ENCODE peak calls at places on chromosome 22, in seven cellular contexts. K is IMR-90, L is spleen, B is GM12878, Y is lower leg skin, I is adrenal gland, R is HCT116. M is an unnamed sample.

GRCh38 chr22:37675930-37676571 is 615 bp downstream of the LGALS1 start:
- DNase-seq in K (no peak), L (no peak), B (no peak), Y (no peak), I (peak; percentile 78), R (no peak), M (no peak)

GRCh38 chr22:39297490-39298193 is 21.8 kb downstream of the RPL3 start:
- DNase-seq in K (no peak), L (no peak), B (no peak), Y (no peak), I (no peak), R (no peak), M (no peak)

GRCh38 chr22:44883011-44883421 is 126.8 kb downstream of the PHF21B start:
- DNase-seq in K (no peak), L (peak; percentile 41), B (no peak), Y (no peak), I (no peak), R (no peak), M (no peak)

GRCh38 chr22:46008291-46008690 is 31.3 kb upstream of the WNT7B start:
- DNase-seq in K (no peak), L (no peak), B (no peak), Y (no peak), I (no peak), R (no peak), M (no peak)

GRCh38 chr22:40419718-40420117 is 49.3 kb downstream of the SGSM3 start:
- DNase-seq in K (no peak), L (peak; percentile 62), B (no peak), Y (no peak), I (no peak), R (no peak), M (no peak)

GRCh38 chr22:36773935-36774334 is 2.0 kb downstream of the IFT27 start:
- DNase-seq in K (peak; percentile 49), L (no peak), B (no peak), Y (no peak), I (no peak), R (no peak), M (peak; percentile 40)

GRCh38 chr22:39739338-39740027 is 154.1 kb downstream of the ENTHD1 start:
- DNase-seq in K (peak; percentile 3), L (no peak), B (no peak), Y (no peak), I (no peak), R (no peak), M (no peak)

GRCh38 chr22:45969414-45969799 is 7.6 kb downstream of the WNT7B start:
- DNase-seq in K (no peak), L (no peak), B (no peak), Y (no peak), I (no peak), R (no peak), M (no peak)

GRCh38 chr22:42074153-42074750 is at the start of gene PHETA2:
- DNase-seq in K (peak; percentile 25), L (peak; percentile 87), B (no peak), Y (no peak), I (peak; percentile 37), R (no peak), M (peak; percentile 70)

GRCh38 chr22:35950262-35950661 is 78.4 kb downstream of the RBFOX2 start:
- DNase-seq in K (no peak), L (no peak), B (no peak), Y (no peak), I (no peak), R (no peak), M (no peak)

GRCh38 chr22:47352920-47353700 is 590.7 kb downstream of the TBC1D22A start:
- DNase-seq in K (no peak), L (peak; percentile 48), B (no peak), Y (peak; percentile 8), I (no peak), R (no peak), M (no peak)

GRCh38 chr22:46758867-46759290 is 3.6 kb upstream of the TBC1D22A start:
- DNase-seq in K (peak; percentile 63), L (peak; percentile 72), B (no peak), Y (no peak), I (peak; percentile 73), R (peak; percentile 62), M (peak; percentile 64)

GRCh38 chr22:25232301-25232700 is 12.9 kb downstream of the CRYBB2 start:
- DNase-seq in K (peak; percentile 17), L (no peak), B (no peak), Y (no peak), I (no peak), R (no peak), M (no peak)
- TF ChIP-seq POLR2A in K (no peak), L (no peak), B (no peak), Y (no peak), I (no peak), R (no peak), M (no peak)

GRCh38 chr22:30665266-30665665 is 2.4 kb downstream of the DUSP18 start:
- DNase-seq in K (no peak), L (no peak), B (no peak), Y (no peak), I (no peak), R (no peak), M (no peak)

GRCh38 chr22:30667092-30667485 is 586 bp downstream of the DUSP18 start:
- DNase-seq in K (no peak), L (no peak), B (no peak), Y (no peak), I (no peak), R (peak; percentile 3), M (peak; percentile 44)

GRCh38 chr22:30665786-30666185 is 1.9 kb downstream of the DUSP18 start:
- DNase-seq in K (no peak), L (no peak), B (no peak), Y (no peak), I (no peak), R (no peak), M (no peak)

GRCh38 chr22:30668306-30668655 is 606 bp upstream of the DUSP18 start:
- DNase-seq in K (no peak), L (no peak), B (no peak), Y (no peak), I (no peak), R (peak; percentile 4), M (no peak)

DNA sequence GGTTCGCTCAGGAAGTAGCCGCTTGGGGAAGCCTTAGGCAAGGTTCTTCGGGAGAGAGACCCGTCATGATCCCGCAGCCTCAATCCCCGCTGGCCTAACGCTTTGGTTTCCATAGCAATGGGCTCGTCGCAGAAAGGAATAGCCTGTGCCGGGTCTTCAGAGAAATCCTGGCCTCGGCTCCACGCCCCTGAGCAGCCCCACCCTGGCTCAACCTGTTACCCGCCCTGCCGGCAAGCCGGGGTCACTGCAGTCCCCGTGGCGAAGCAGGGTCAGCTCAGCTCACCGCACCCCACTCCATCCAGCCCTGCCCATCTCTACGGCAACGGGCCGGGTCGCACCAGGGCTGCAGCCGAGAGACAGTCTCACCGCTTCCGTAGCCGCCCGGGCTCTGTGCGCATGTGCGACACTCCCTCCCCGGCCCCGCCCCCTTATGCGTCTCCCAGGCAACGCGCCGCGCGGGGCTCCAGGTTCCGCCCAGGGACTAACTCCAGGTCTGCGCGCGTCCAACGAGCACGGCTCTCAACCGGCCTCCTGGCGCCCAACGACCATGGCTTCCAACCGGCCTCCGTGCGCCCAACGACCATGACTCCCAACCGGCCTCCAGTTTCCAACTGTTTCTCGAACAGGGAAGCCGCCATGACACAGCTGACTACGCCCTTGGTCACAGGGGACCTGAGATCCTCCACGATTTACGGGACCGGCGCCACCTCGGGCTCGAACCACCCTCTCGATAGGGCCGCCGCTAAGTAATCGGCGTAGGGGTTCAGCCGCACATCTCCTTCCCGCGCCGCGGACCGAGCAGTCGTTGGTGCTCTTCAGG is at the start of gene DUSP18:
- DNase-seq in K (peak; percentile 79), L (peak; percentile 98), B (peak; percentile 64), Y (peak; percentile 91), I (peak; percentile 96), R (peak; percentile 81), M (peak; percentile 95)
- TF ChIP-seq POLR2A in K (no peak), L (no peak), B (peak; percentile 82), Y (no peak), I (no peak), R (peak; percentile 78), M (peak; percentile 63)

GRCh38 chr22:17158568-17159503 is at the start of gene HDHD5:
- DNase-seq in K (peak; percentile 82), L (peak; percentile 96), B (no peak), Y (peak; percentile 85), I (peak; percentile 93), R (peak; percentile 67), M (peak; percentile 76)
- TF ChIP-seq POLR2A in K (no peak), L (no peak), B (peak; percentile 47), Y (no peak), I (peak; percentile 41), R (peak; percentile 20), M (no peak)

DNA sequence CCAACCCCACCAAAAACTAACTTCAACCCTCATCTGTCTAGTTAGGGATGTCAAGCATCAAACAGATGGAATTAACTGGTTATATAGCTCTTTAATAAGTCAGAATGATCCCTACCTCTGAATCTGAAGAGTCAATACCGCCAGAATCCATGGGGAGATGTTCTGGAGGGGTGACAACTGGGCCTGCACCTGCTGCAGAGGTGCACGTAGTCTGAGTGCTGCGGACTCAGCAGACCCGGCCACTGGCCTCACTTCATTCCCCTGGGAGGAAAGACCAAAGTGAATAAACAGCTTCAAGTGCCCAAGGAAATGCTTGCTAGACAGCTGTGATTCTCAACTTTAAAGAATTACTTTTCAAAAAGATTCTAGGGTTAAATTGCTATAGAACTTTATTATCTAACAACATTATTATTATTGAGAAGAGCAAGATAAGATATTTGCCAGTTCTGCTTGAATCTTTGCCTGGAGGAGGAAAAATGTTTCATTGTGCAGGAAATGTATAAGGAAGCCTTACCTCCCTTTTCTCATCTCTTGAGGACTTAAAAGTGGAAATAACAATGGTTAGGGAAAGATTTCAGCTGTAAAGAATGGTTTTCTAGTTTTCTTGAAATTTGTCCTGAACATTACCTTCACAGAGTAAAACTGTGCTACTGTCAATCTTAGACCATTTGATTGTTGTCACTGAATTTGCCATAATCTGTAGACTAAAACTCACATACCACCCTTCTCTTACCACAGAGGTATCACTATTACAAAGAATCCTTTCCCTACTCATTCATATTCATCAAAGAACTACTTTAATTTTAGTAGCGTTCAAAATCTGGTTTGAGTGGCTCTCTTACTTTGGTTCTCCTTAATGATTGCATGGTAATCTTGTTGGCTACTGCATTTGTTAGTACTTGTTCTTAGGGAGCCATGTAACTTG is 4.2 kb downstream of the XBP1 start:
- DNase-seq in K (no peak), L (no peak), B (no peak), Y (no peak), I (no peak), R (no peak), M (no peak)
- TF ChIP-seq POLR2A in K (no peak), L (no peak), B (no peak), Y (no peak), I (no peak), R (no peak), M (peak; percentile 20)

DNA sequence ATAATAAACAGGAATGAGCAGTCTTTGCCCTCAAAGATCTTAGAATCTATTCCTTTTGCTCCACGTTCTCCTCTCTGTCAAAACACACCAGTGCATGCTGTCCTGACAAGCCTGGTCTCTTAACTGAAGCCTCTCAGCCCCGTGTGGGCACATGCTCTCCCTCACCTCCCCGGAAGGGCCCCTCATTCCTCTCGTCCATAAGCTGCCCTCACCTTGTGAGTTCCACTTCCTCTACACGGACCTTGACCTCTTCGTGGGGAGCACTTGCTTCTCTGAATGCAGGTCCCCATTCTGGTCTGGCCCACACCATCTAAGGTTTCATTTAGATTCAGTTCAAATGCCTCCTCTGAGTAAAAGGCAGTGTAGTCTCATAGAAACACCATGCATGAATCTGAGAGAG is 412.3 kb upstream of the SYN3 start:
- DNase-seq in K (no peak), L (no peak), B (peak; percentile 52), Y (no peak), I (no peak), R (no peak), M (no peak)
- TF ChIP-seq POLR2A in K (no peak), L (no peak), B (peak; percentile 42), Y (no peak), I (no peak), R (no peak), M (no peak)

M was measured in erythroblast.